ENCODE peak calls at places on chromosomes 16 and 17, in five cellular contexts. One of them, this sample, is unnamed.

GRCh38 chr16:81143921-81144471 is 47.8 kb upstream of the GCSH start:
- DNase-seq in cardiac muscle cell: no peak
- DNase-seq in kidney glomerular epithelial cell: peak
- DNase-seq in activated CD4-positive, CD25-positive, alpha-beta regulatory T cell: no peak
- DNase-seq in tibial artery: no peak
- DNase-seq in this sample: no peak

GRCh38 chr17:78925662-78926555 is 722 bp upstream of the TIMP2 start:
- DNase-seq in cardiac muscle cell: no peak
- DNase-seq in kidney glomerular epithelial cell: no peak
- DNase-seq in activated CD4-positive, CD25-positive, alpha-beta regulatory T cell: no peak
- DNase-seq in tibial artery: peak
- DNase-seq in this sample: no peak

GRCh38 chr16:89357460-89357859 is 132.9 kb downstream of the ANKRD11 start:
- DNase-seq in cardiac muscle cell: peak
- DNase-seq in kidney glomerular epithelial cell: no peak
- DNase-seq in activated CD4-positive, CD25-positive, alpha-beta regulatory T cell: no peak
- DNase-seq in tibial artery: no peak
- DNase-seq in this sample: peak

GRCh38 chr16:85017151-85017550 is 5.8 kb upstream of the ZDHHC7 start:
- DNase-seq in cardiac muscle cell: no peak
- DNase-seq in kidney glomerular epithelial cell: no peak
- DNase-seq in activated CD4-positive, CD25-positive, alpha-beta regulatory T cell: no peak
- DNase-seq in tibial artery: no peak
- DNase-seq in this sample: no peak

GRCh38 chr17:41785876-41786226 is 660 bp downstream of the JUP start:
- DNase-seq in cardiac muscle cell: peak
- DNase-seq in kidney glomerular epithelial cell: peak
- DNase-seq in activated CD4-positive, CD25-positive, alpha-beta regulatory T cell: no peak
- DNase-seq in tibial artery: no peak
- DNase-seq in this sample: no peak

GRCh38 chr17:68399638-68400403 is 57.5 kb downstream of the WIPI1 start:
- DNase-seq in cardiac muscle cell: no peak
- DNase-seq in kidney glomerular epithelial cell: no peak
- DNase-seq in activated CD4-positive, CD25-positive, alpha-beta regulatory T cell: no peak
- DNase-seq in tibial artery: no peak
- DNase-seq in this sample: no peak

GRCh38 chr16:89556750-89557149 is 3.7 kb upstream of the RPL13 start:
- DNase-seq in cardiac muscle cell: no peak
- DNase-seq in kidney glomerular epithelial cell: no peak
- DNase-seq in activated CD4-positive, CD25-positive, alpha-beta regulatory T cell: no peak
- DNase-seq in tibial artery: no peak
- DNase-seq in this sample: no peak

GRCh38 chr17:9971991-9972390 is 66.9 kb upstream of the RCVRN start:
- DNase-seq in cardiac muscle cell: peak
- DNase-seq in kidney glomerular epithelial cell: no peak
- DNase-seq in activated CD4-positive, CD25-positive, alpha-beta regulatory T cell: no peak
- DNase-seq in tibial artery: peak
- DNase-seq in this sample: no peak

GRCh38 chr17:1231456-1231855 is 38.8 kb upstream of the BHLHA9 start:
- DNase-seq in cardiac muscle cell: no peak
- DNase-seq in kidney glomerular epithelial cell: no peak
- DNase-seq in activated CD4-positive, CD25-positive, alpha-beta regulatory T cell: no peak
- DNase-seq in tibial artery: peak
- DNase-seq in this sample: no peak

GRCh38 chr17:46139365-46140210 is 53.6 kb downstream of the KANSL1 start:
- DNase-seq in cardiac muscle cell: no peak
- DNase-seq in kidney glomerular epithelial cell: peak
- DNase-seq in activated CD4-positive, CD25-positive, alpha-beta regulatory T cell: no peak
- DNase-seq in tibial artery: no peak
- DNase-seq in this sample: no peak

GRCh38 chr17:80151333-80151732 is 4.4 kb upstream of the EIF4A3 start:
- DNase-seq in cardiac muscle cell: no peak
- DNase-seq in kidney glomerular epithelial cell: no peak
- DNase-seq in activated CD4-positive, CD25-positive, alpha-beta regulatory T cell: no peak
- DNase-seq in tibial artery: no peak
- DNase-seq in this sample: no peak

GRCh38 chr17:12277827-12278226 is 257.1 kb downstream of the MAP2K4 start:
- DNase-seq in cardiac muscle cell: no peak
- DNase-seq in kidney glomerular epithelial cell: no peak
- DNase-seq in activated CD4-positive, CD25-positive, alpha-beta regulatory T cell: no peak
- DNase-seq in tibial artery: no peak
- DNase-seq in this sample: no peak

GRCh38 chr17:27339836-27340550 is 46.1 kb downstream of the WSB1 start:
- DNase-seq in cardiac muscle cell: no peak
- DNase-seq in kidney glomerular epithelial cell: no peak
- DNase-seq in activated CD4-positive, CD25-positive, alpha-beta regulatory T cell: no peak
- DNase-seq in tibial artery: no peak
- DNase-seq in this sample: no peak

GRCh38 chr16:73390936-73391335 is 343.0 kb upstream of the ZFHX3 start:
- DNase-seq in cardiac muscle cell: no peak
- DNase-seq in kidney glomerular epithelial cell: no peak
- DNase-seq in activated CD4-positive, CD25-positive, alpha-beta regulatory T cell: no peak
- DNase-seq in tibial artery: no peak
- DNase-seq in this sample: no peak

GRCh38 chr17:6070895-6071511 is 824 bp downstream of the WSCD1 start:
- DNase-seq in cardiac muscle cell: peak
- DNase-seq in kidney glomerular epithelial cell: peak
- DNase-seq in activated CD4-positive, CD25-positive, alpha-beta regulatory T cell: no peak
- DNase-seq in tibial artery: no peak
- DNase-seq in this sample: peak

GRCh38 chr16:14364386-14365199 is 265.5 kb downstream of the PARN start:
- DNase-seq in cardiac muscle cell: no peak
- DNase-seq in kidney glomerular epithelial cell: peak
- DNase-seq in activated CD4-positive, CD25-positive, alpha-beta regulatory T cell: no peak
- DNase-seq in tibial artery: no peak
- DNase-seq in this sample: no peak

GRCh38 chr17:46262271-46262670 is 32.7 kb upstream of the LRRC37A start:
- DNase-seq in cardiac muscle cell: no peak
- DNase-seq in kidney glomerular epithelial cell: no peak
- DNase-seq in activated CD4-positive, CD25-positive, alpha-beta regulatory T cell: no peak
- DNase-seq in tibial artery: no peak
- DNase-seq in this sample: no peak

GRCh38 chr17:75494326-75494877 is 20.9 kb downstream of the CASKIN2 start:
- DNase-seq in cardiac muscle cell: no peak
- DNase-seq in kidney glomerular epithelial cell: no peak
- DNase-seq in activated CD4-positive, CD25-positive, alpha-beta regulatory T cell: no peak
- DNase-seq in tibial artery: no peak
- DNase-seq in this sample: no peak

GRCh38 chr17:67970783-67971182 is 25.5 kb downstream of the C17orf58 start:
- DNase-seq in cardiac muscle cell: no peak
- DNase-seq in kidney glomerular epithelial cell: no peak
- DNase-seq in activated CD4-positive, CD25-positive, alpha-beta regulatory T cell: no peak
- DNase-seq in tibial artery: no peak
- DNase-seq in this sample: no peak

GRCh38 chr17:6555331-6556120 is 829 bp downstream of the PITPNM3 start:
- DNase-seq in cardiac muscle cell: no peak
- DNase-seq in kidney glomerular epithelial cell: peak
- DNase-seq in activated CD4-positive, CD25-positive, alpha-beta regulatory T cell: no peak
- DNase-seq in tibial artery: no peak
- DNase-seq in this sample: no peak

GRCh38 chr16:30335598-30336474 is 19.3 kb downstream of the CD2BP2 start:
- DNase-seq in cardiac muscle cell: no peak
- DNase-seq in kidney glomerular epithelial cell: no peak
- DNase-seq in activated CD4-positive, CD25-positive, alpha-beta regulatory T cell: no peak
- DNase-seq in tibial artery: no peak
- DNase-seq in this sample: peak

GRCh38 chr17:51487947-51488346 is 227.6 kb downstream of the UTP18 start:
- DNase-seq in cardiac muscle cell: peak
- DNase-seq in kidney glomerular epithelial cell: peak
- DNase-seq in activated CD4-positive, CD25-positive, alpha-beta regulatory T cell: no peak
- DNase-seq in tibial artery: no peak
- DNase-seq in this sample: no peak